ENCODE peak calls at places on chromosome 12, in five cellular contexts. D is neural crest cell, J is H9, A is heart right ventricle, T is AG04450. F is an unnamed sample.
A peak's percentile ranks its signal among the peaks of the same experiment; 100 is the strongest.

GRCh38 chr12:118061876-118062791 is 1.2 kb upstream of the WSB2 start:
- DNase-seq in D (no peak), J (peak; percentile 80), A (peak; percentile 48), T (no peak), F (peak; percentile 49)

GRCh38 chr12:94277426-94278000 is 129.1 kb downstream of the PLXNC1 start:
- DNase-seq in D (no peak), J (no peak), A (no peak), T (no peak), F (no peak)

GRCh38 chr12:2609020-2609419 is 185.8 kb upstream of the FKBP4 start:
- DNase-seq in D (no peak), J (no peak), A (no peak), T (no peak), F (no peak)

GRCh38 chr12:2578772-2579171 is 216.0 kb upstream of the FKBP4 start:
- DNase-seq in D (no peak), J (no peak), A (no peak), T (no peak), F (no peak)

GRCh38 chr12:64729909-64730584 is 29.2 kb downstream of the GNS start:
- DNase-seq in D (no peak), J (no peak), A (no peak), T (no peak), F (peak; percentile 27)

GRCh38 chr12:42140901-42141300 is 3.8 kb downstream of the GXYLT1 start:
- DNase-seq in D (no peak), J (no peak), A (peak; percentile 17), T (no peak), F (no peak)

GRCh38 chr12:24853588-24853987 is 95.3 kb downstream of the BCAT1 start:
- DNase-seq in D (no peak), J (no peak), A (no peak), T (peak; percentile 30), F (no peak)

GRCh38 chr12:40197590-40197989 is 27.2 kb upstream of the LRRK2 start:
- DNase-seq in D (no peak), J (no peak), A (no peak), T (no peak), F (no peak)

GRCh38 chr12:51265024-51265423 is 5.2 kb downstream of the SMAGP start:
- DNase-seq in D (no peak), J (no peak), A (no peak), T (no peak), F (no peak)

GRCh38 chr12:11553871-11554533 is 95.5 kb upstream of the ETV6 start:
- DNase-seq in D (peak; percentile 41), J (peak; percentile 71), A (peak; percentile 41), T (peak; percentile 13), F (peak; percentile 71)

GRCh38 chr12:14410841-14411569 is 45.5 kb downstream of the ATF7IP start:
- DNase-seq in D (no peak), J (no peak), A (no peak), T (no peak), F (no peak)

GRCh38 chr12:3527181-3527580 is 36.2 kb downstream of the PRMT8 start:
- DNase-seq in D (no peak), J (no peak), A (no peak), T (no peak), F (no peak)

GRCh38 chr12:106040521-106040920 is 98.2 kb downstream of the NUAK1 start:
- DNase-seq in D (no peak), J (no peak), A (no peak), T (no peak), F (no peak)

GRCh38 chr12:76446090-76446489 is 97.9 kb upstream of the BBS10 start:
- DNase-seq in D (no peak), J (no peak), A (no peak), T (no peak), F (no peak)

GRCh38 chr12:52387859-52388258 is 2.4 kb upstream of the KRT84 start:
- DNase-seq in D (no peak), J (no peak), A (no peak), T (no peak), F (no peak)

GRCh38 chr12:118402251-118402650 is 25.9 kb downstream of the SUDS3 start:
- DNase-seq in D (no peak), J (no peak), A (no peak), T (peak; percentile 60), F (no peak)

GRCh38 chr12:126384029-126384564 is 1318.9 kb downstream of the AACS start:
- DNase-seq in D (no peak), J (no peak), A (no peak), T (no peak), F (no peak)

GRCh38 chr12:12481636-12482035 is 81.0 kb downstream of the DUSP16 start:
- DNase-seq in D (no peak), J (no peak), A (no peak), T (no peak), F (no peak)

GRCh38 chr12:124904306-124905098 is 9.9 kb downstream of the UBC start:
- DNase-seq in D (peak; percentile 42), J (peak; percentile 69), A (peak; percentile 86), T (no peak), F (no peak)

GRCh38 chr12:120066341-120066740 is 50.2 kb downstream of the RAB35 start:
- DNase-seq in D (no peak), J (no peak), A (no peak), T (no peak), F (no peak)

GRCh38 chr12:2652011-2652400 is 142.8 kb upstream of the FKBP4 start:
- DNase-seq in D (no peak), J (no peak), A (no peak), T (no peak), F (no peak)

GRCh38 chr12:65123435-65124063 is 2.4 kb upstream of the WIF1 start:
- DNase-seq in D (no peak), J (no peak), A (no peak), T (no peak), F (peak; percentile 21)

GRCh38 chr12:5433081-5433839 is 1.4 kb downstream of the NTF3 start:
- DNase-seq in D (peak; percentile 9), J (peak; percentile 54), A (no peak), T (no peak), F (no peak)

GRCh38 chr12:102980350-102980749 is 22.9 kb downstream of the ASCL1 start:
- DNase-seq in D (no peak), J (no peak), A (no peak), T (no peak), F (no peak)

GRCh38 chr12:88308825-88309224 is 166.7 kb downstream of the TMTC3 start:
- DNase-seq in D (no peak), J (no peak), A (no peak), T (peak; percentile 61), F (no peak)

GRCh38 chr12:105850103-105850968 is 288.4 kb downstream of the NUAK1 start:
- DNase-seq in D (no peak), J (no peak), A (no peak), T (no peak), F (no peak)

GRCh38 chr12:12903642-12904609 is 12.6 kb downstream of the GPRC5A start:
- DNase-seq in D (no peak), J (no peak), A (no peak), T (no peak), F (no peak)

GRCh38 chr12:14825256-14825655 is 11.3 kb upstream of the SMCO3 start:
- DNase-seq in D (no peak), J (no peak), A (no peak), T (no peak), F (no peak)

GRCh38 chr12:66902020-66902419 is 223.1 kb upstream of the GRIP1 start:
- DNase-seq in D (no peak), J (no peak), A (no peak), T (no peak), F (no peak)

GRCh38 chr12:66905201-66905600 is 226.3 kb upstream of the GRIP1 start:
- DNase-seq in D (no peak), J (no peak), A (no peak), T (no peak), F (no peak)

GRCh38 chr12:66901136-66901932 is 222.5 kb upstream of the GRIP1 start:
- DNase-seq in D (no peak), J (no peak), A (no peak), T (no peak), F (peak; percentile 39)

GRCh38 chr12:66900616-66901015 is 221.7 kb upstream of the GRIP1 start:
- DNase-seq in D (no peak), J (no peak), A (peak; percentile 8), T (no peak), F (no peak)

GRCh38 chr12:66903782-66904396 is 225.0 kb upstream of the GRIP1 start:
- DNase-seq in D (no peak), J (no peak), A (no peak), T (no peak), F (no peak)
- TF ChIP-seq CTCF in D (no peak), J (no peak), A (no peak), T (no peak), F (no peak)

GRCh38 chr12:81327458-81327857 is 249.6 kb downstream of the ACSS3 start:
- DNase-seq in D (no peak), J (no peak), A (no peak), T (no peak), F (no peak)

GRCh38 chr12:81330480-81330879 is 252.6 kb downstream of the ACSS3 start:
- DNase-seq in D (no peak), J (no peak), A (no peak), T (no peak), F (no peak)

GRCh38 chr12:81332054-81332453 is 254.2 kb downstream of the ACSS3 start:
- DNase-seq in D (no peak), J (no peak), A (no peak), T (no peak), F (no peak)

GRCh38 chr12:81333812-81334211 is 255.9 kb downstream of the ACSS3 start:
- DNase-seq in D (no peak), J (no peak), A (no peak), T (no peak), F (no peak)

DNA sequence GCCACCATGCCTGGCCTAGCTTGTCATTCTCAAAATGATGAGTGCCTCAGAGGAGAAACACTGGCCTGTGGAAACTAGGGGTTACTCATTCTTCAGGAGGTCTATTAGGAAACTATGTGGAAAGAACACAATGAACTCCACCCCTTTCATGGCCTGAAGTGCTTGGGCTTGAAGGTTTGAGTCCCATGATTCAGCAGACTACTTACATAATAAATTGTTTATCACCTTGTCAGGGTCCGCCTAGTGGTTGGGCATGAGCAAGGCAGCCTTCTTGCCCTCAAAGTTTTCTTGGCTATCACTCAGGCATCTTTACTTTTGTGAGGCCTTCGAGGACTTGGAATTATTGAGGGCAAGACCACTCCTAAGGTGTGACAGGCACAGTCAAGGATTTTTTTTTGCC is 251.2 kb downstream of the ACSS3 start:
- DNase-seq in D (no peak), J (peak; percentile 72), A (no peak), T (no peak), F (no peak)
- TF ChIP-seq CTCF in D (peak; percentile 58), J (peak; percentile 73), A (no peak), T (peak; percentile 36), F (peak; percentile 13)

GRCh38 chr12:121296618-121297476 is at the start of gene CAMKK2:
- DNase-seq in D (peak; percentile 76), J (peak; percentile 87), A (peak; percentile 84), T (peak; percentile 11), F (peak; percentile 97)
- TF ChIP-seq CTCF in D (no peak), J (peak; percentile 21), A (peak; percentile 48), T (no peak), F (peak; percentile 17)

DNA sequence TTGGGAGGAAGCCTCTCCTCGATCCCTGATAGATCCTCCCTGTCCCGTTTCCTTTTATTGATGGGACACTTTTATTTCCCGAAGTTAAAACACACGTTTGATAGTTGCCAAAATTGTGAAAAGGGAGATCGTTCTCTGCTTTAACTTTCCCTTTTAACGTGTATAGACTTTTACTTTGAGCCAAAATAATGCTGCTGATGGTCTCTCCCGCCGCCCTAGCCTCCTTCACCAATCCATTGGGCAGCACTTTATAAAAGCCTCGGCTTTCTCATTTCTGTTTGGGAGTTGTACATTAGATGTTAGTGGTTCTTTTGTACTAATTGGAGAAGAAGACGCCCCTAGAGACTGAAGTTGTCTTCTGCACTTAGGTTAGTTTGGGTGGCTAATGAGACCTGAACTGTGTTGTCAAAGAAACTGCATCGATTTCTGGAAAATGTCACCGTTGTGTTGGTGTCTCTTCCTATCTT is 1.4 kb downstream of the TMTC2 start:
- DNase-seq in D (no peak), J (no peak), A (no peak), T (no peak), F (peak; percentile 27)
- TF ChIP-seq CTCF in D (peak; percentile 36), J (no peak), A (no peak), T (peak; percentile 11), F (no peak)